ENCODE peak calls at places on chromosomes 5 and 9, in nine cellular contexts. J is NCI-H2081; B is activated T-cell treated with anti-CD3 and anti-CD28 coated beads, Interleukin-2, amount 50 U/mL, for 24 hours; H is T47D; C is mammary epithelial cell; R is activated T-helper 1 cell treated with anti-CD3 and anti-CD28 coated beads, Interleukin-2, amount 50 U/mL, for 16 hours; P is central memory CD4-positive, alpha-beta T cell; M is neural crest cell; Q is left ventricle myocardium inferior. E is an unnamed sample.

GRCh38 chr5:132752581-132753125 is 5.4 kb downstream of the CCNI2 start:
- DNase-seq in J (no peak), B (no peak), H (no peak), C (no peak), R (no peak), P (no peak), M (no peak), Q (no peak), E (no peak)

GRCh38 chr9:135291165-135291564 is 188.4 kb upstream of the PPP1R26 start:
- DNase-seq in J (no peak), B (no peak), H (peak), C (no peak), R (no peak), P (no peak), M (no peak), Q (no peak), E (no peak)

GRCh38 chr9:5072871-5073270 is 87.8 kb downstream of the JAK2 start:
- DNase-seq in J (no peak), B (no peak), H (no peak), C (no peak), R (no peak), P (no peak), M (no peak), Q (no peak), E (no peak)

GRCh38 chr9:106693546-106693945 is 169.4 kb upstream of the ZNF462 start:
- DNase-seq in J (no peak), B (no peak), H (no peak), C (no peak), R (no peak), P (no peak), M (no peak), Q (no peak), E (no peak)

GRCh38 chr9:109351032-109351431 is 30.2 kb upstream of the EPB41L4B start:
- DNase-seq in J (no peak), B (no peak), H (no peak), C (no peak), R (no peak), P (no peak), M (no peak), Q (no peak), E (no peak)

GRCh38 chr5:75734913-75735789 is 17.9 kb upstream of the POC5 start:
- DNase-seq in J (peak), B (no peak), H (peak), C (peak), R (no peak), P (peak), M (peak), Q (peak), E (no peak)

GRCh38 chr5:2018390-2018724 is 135.6 kb upstream of the IRX4 start:
- DNase-seq in J (no peak), B (no peak), H (no peak), C (peak), R (no peak), P (no peak), M (no peak), Q (no peak), E (no peak)

GRCh38 chr5:98468188-98468869 is 305.1 kb upstream of the RGMB start:
- DNase-seq in J (no peak), B (no peak), H (no peak), C (peak), R (no peak), P (no peak), M (no peak), Q (no peak), E (no peak)

GRCh38 chr9:112571624-112572341 is 85.2 kb downstream of the KIAA1958 start:
- DNase-seq in J (no peak), B (no peak), H (no peak), C (no peak), R (no peak), P (no peak), M (no peak), Q (no peak), E (no peak)

GRCh38 chr5:143001764-143002351 is 231.7 kb downstream of the ARHGAP26 start:
- DNase-seq in J (no peak), B (peak), H (no peak), C (peak), R (no peak), P (no peak), M (no peak), Q (no peak), E (peak)

GRCh38 chr5:141641634-141642278 is 5.0 kb downstream of the RELL2 start:
- DNase-seq in J (no peak), B (no peak), H (peak), C (peak), R (no peak), P (no peak), M (no peak), Q (no peak), E (no peak)

GRCh38 chr5:17477553-17478265 is 20.3 kb upstream of the TAF11L2 start:
- DNase-seq in J (no peak), B (no peak), H (no peak), C (no peak), R (no peak), P (no peak), M (no peak), Q (no peak), E (no peak)

GRCh38 chr9:18775969-18776368 is 257.0 kb downstream of the SAXO1 start:
- DNase-seq in J (no peak), B (no peak), H (no peak), C (no peak), R (no peak), P (no peak), M (no peak), Q (no peak), E (no peak)

GRCh38 chr5:76443399-76443798 is 40.3 kb downstream of the IQGAP2 start:
- DNase-seq in J (no peak), B (no peak), H (no peak), C (no peak), R (no peak), P (no peak), M (no peak), Q (no peak), E (no peak)

GRCh38 chr9:105881654-105882349 is 187.5 kb downstream of the TMEM38B start:
- DNase-seq in J (peak), B (peak), H (peak), C (peak), R (peak), P (peak), M (peak), Q (peak), E (no peak)

GRCh38 chr5:54743997-54744788 is 226.6 kb downstream of the SNX18 start:
- DNase-seq in J (no peak), B (peak), H (peak), C (peak), R (peak), P (peak), M (no peak), Q (no peak), E (no peak)

GRCh38 chr5:173342813-173343435 is 14.7 kb upstream of the STC2 start:
- DNase-seq in J (no peak), B (no peak), H (peak), C (no peak), R (no peak), P (no peak), M (no peak), Q (no peak), E (no peak)

GRCh38 chr9:137689745-137690529 is 71.1 kb downstream of the EHMT1 start:
- DNase-seq in J (no peak), B (no peak), H (peak), C (no peak), R (no peak), P (no peak), M (no peak), Q (no peak), E (no peak)

GRCh38 chr5:142798099-142798768 is 28.1 kb downstream of the ARHGAP26 start:
- DNase-seq in J (no peak), B (no peak), H (no peak), C (no peak), R (no peak), P (peak), M (no peak), Q (no peak), E (peak)

GRCh38 chr9:128552744-128553221 is 396 bp downstream of the SPTAN1 start:
- DNase-seq in J (peak), B (no peak), H (peak), C (no peak), R (peak), P (no peak), M (peak), Q (peak), E (peak)

GRCh38 chr5:68830499-68830898 is 263.3 kb upstream of the SLC30A5 start:
- DNase-seq in J (no peak), B (no peak), H (no peak), C (no peak), R (no peak), P (no peak), M (no peak), Q (no peak), E (no peak)

GRCh38 chr5:143262393-143263174 is 140.9 kb downstream of the NR3C1 start:
- DNase-seq in J (no peak), B (no peak), H (no peak), C (peak), R (no peak), P (no peak), M (no peak), Q (no peak), E (no peak)

GRCh38 chr5:168552146-168552545 is 23.0 kb downstream of the FBLL1 start:
- DNase-seq in J (no peak), B (no peak), H (no peak), C (peak), R (no peak), P (no peak), M (no peak), Q (no peak), E (no peak)

GRCh38 chr5:181203093-181203711 is 1.8 kb downstream of the TRIM7 start:
- DNase-seq in J (no peak), B (no peak), H (no peak), C (no peak), R (no peak), P (no peak), M (no peak), Q (no peak), E (peak)

GRCh38 chr5:62326302-62326701 is 20.3 kb downstream of the KIF2A start:
- DNase-seq in J (no peak), B (no peak), H (no peak), C (no peak), R (no peak), P (no peak), M (no peak), Q (no peak), E (no peak)

GRCh38 chr9:129486496-129487306 is 134.2 kb downstream of the C9orf50 start:
- DNase-seq in J (no peak), B (no peak), H (peak), C (no peak), R (no peak), P (no peak), M (no peak), Q (peak), E (peak)

GRCh38 chr5:174535691-174536090 is 188.7 kb upstream of the MSX2 start:
- DNase-seq in J (no peak), B (no peak), H (no peak), C (peak), R (no peak), P (no peak), M (no peak), Q (no peak), E (no peak)

E was measured in aorta.